ENCODE peak calls at places on chromosomes 4 and X, in seven cellular contexts. D, H, W, I, N, T and X are unnamed samples.
A peak's percentile ranks its signal among the peaks of the same experiment; 100 is the strongest.

GRCh38 chrX:128460835-128461234 is 408.6 kb upstream of the ACTRT1 start:
- DNase-seq in D (peak; percentile 37), H (no peak), W (peak; percentile 17), I (no peak), N (no peak), T (no peak), X (no peak)

GRCh38 chrX:53447441-53447840 is 13.3 kb upstream of the HSD17B10 start:
- DNase-seq in D (no peak), H (no peak), W (no peak), I (no peak), N (no peak), T (no peak), X (no peak)

GRCh38 chrX:22559506-22559905 is 286.8 kb downstream of the CBLL2 start:
- DNase-seq in D (no peak), H (no peak), W (no peak), I (no peak), N (no peak), T (peak; percentile 4), X (no peak)

GRCh38 chrX:17525762-17526555 is 151.0 kb downstream of the NHS start:
- DNase-seq in D (no peak), H (no peak), W (no peak), I (no peak), N (no peak), T (peak; percentile 67), X (no peak)

GRCh38 chr4:176193898-176194297 is 1.5 kb downstream of the SPATA4 start:
- DNase-seq in D (no peak), H (no peak), W (no peak), I (no peak), N (no peak), T (peak; percentile 93), X (no peak)

GRCh38 chr4:7557447-7557846 is 122.7 kb upstream of the PSAPL1 start:
- DNase-seq in D (no peak), H (no peak), W (no peak), I (no peak), N (no peak), T (peak; percentile 47), X (no peak)

GRCh38 chr4:100836929-100837328 is 319.1 kb upstream of the EMCN start:
- DNase-seq in D (no peak), H (no peak), W (no peak), I (no peak), N (no peak), T (no peak), X (no peak)

GRCh38 chrX:134603806-134604700 is 54.2 kb downstream of the PLAC1 start:
- DNase-seq in D (no peak), H (no peak), W (no peak), I (no peak), N (no peak), T (peak; percentile 92), X (no peak)

GRCh38 chr4:113232194-113232593 is 182.7 kb downstream of the ANK2 start:
- DNase-seq in D (no peak), H (no peak), W (no peak), I (no peak), N (no peak), T (peak; percentile 43), X (no peak)

GRCh38 chr4:38046735-38047487 is 86.7 kb downstream of the PTTG2 start:
- DNase-seq in D (peak; percentile 63), H (no peak), W (no peak), I (no peak), N (no peak), T (peak; percentile 68), X (no peak)

GRCh38 chr4:148831945-148832344 is 389.7 kb upstream of the NR3C2 start:
- DNase-seq in D (no peak), H (peak; percentile 1), W (no peak), I (no peak), N (no peak), T (peak; percentile 81), X (no peak)

GRCh38 chrX:103461156-103461555 is 58.1 kb downstream of the RAB40A start:
- DNase-seq in D (no peak), H (no peak), W (no peak), I (no peak), N (no peak), T (peak; percentile 56), X (no peak)

GRCh38 chrX:40971736-40972135 is 113.5 kb upstream of the USP9X start:
- DNase-seq in D (no peak), H (no peak), W (no peak), I (no peak), N (no peak), T (no peak), X (no peak)

GRCh38 chr4:25993564-25994185 is 79.7 kb downstream of the SMIM20 start:
- DNase-seq in D (no peak), H (no peak), W (peak; percentile 31), I (no peak), N (no peak), T (peak; percentile 34), X (no peak)

GRCh38 chr4:88075336-88075735 is 67.9 kb downstream of the PKD2 start:
- DNase-seq in D (no peak), H (no peak), W (no peak), I (no peak), N (no peak), T (no peak), X (no peak)

GRCh38 chrX:133249659-133250058 is 31.5 kb upstream of the TFDP3 start:
- DNase-seq in D (peak; percentile 5), H (no peak), W (no peak), I (no peak), N (peak; percentile 11), T (no peak), X (no peak)

GRCh38 chr4:136032391-136032790 is 1499.9 kb downstream of the PCDH18 start:
- DNase-seq in D (no peak), H (peak; percentile 3), W (no peak), I (no peak), N (no peak), T (no peak), X (no peak)

GRCh38 chrX:2351321-2351720 is 149.5 kb downstream of the DHRSX start:
- DNase-seq in D (no peak), H (no peak), W (no peak), I (no peak), N (no peak), T (peak; percentile 96), X (no peak)

GRCh38 chr4:54961357-54961975 is 163.9 kb downstream of the KDR start:
- DNase-seq in D (peak; percentile 98), H (peak; percentile 64), W (peak; percentile 34), I (no peak), N (peak; percentile 64), T (peak; percentile 74), X (no peak)

GRCh38 chr4:140935259-140935658 is 179.1 kb upstream of the TBC1D9 start:
- DNase-seq in D (no peak), H (peak; percentile 64), W (no peak), I (no peak), N (peak; percentile 21), T (peak; percentile 24), X (no peak)

GRCh38 chrX:129779747-129780146 is at the start of gene SASH3:
- DNase-seq in D (peak; percentile 53), H (no peak), W (no peak), I (peak; percentile 79), N (peak; percentile 28), T (no peak), X (peak; percentile 82)

GRCh38 chrX:130896026-130896425 is 7.0 kb downstream of the ENOX2 start:
- DNase-seq in D (no peak), H (no peak), W (no peak), I (no peak), N (peak; percentile 63), T (no peak), X (no peak)

GRCh38 chr4:84503495-84504437 is 4.7 kb upstream of the NKX6-1 start:
- DNase-seq in D (peak; percentile 90), H (peak; percentile 57), W (peak; percentile 70), I (no peak), N (peak; percentile 86), T (peak; percentile 81), X (no peak)

GRCh38 chr4:72319596-72319995 is 249.4 kb downstream of the ADAMTS3 start:
- DNase-seq in D (peak; percentile 99), H (no peak), W (no peak), I (no peak), N (peak; percentile 23), T (peak; percentile 86), X (no peak)

GRCh38 chr4:3221996-3222395 is 27.0 kb upstream of the MSANTD1 start:
- DNase-seq in D (no peak), H (no peak), W (no peak), I (peak; percentile 10), N (no peak), T (no peak), X (peak; percentile 25)

GRCh38 chr4:53804719-53805118 is 213.4 kb upstream of the LNX1 start:
- DNase-seq in D (peak; percentile 95), H (peak; percentile 63), W (peak; percentile 39), I (peak; percentile 46), N (peak; percentile 21), T (peak; percentile 43), X (peak; percentile 65)

GRCh38 chr4:30756553-30756952 is 36.4 kb downstream of the PCDH7 start:
- DNase-seq in D (no peak), H (no peak), W (no peak), I (no peak), N (no peak), T (no peak), X (no peak)

GRCh38 chrX:49075347-49075746 is 1.5 kb upstream of the PRAF2 start:
- DNase-seq in D (no peak), H (no peak), W (no peak), I (no peak), N (no peak), T (no peak), X (no peak)

GRCh38 chrX:44872319-44872816 is 620 bp upstream of the KDM6A start:
- DNase-seq in D (peak; percentile 20), H (peak; percentile 37), W (no peak), I (peak; percentile 61), N (no peak), T (peak; percentile 47), X (no peak)

GRCh38 chr4:118340109-118340508 is 12.7 kb downstream of the PRSS12 start:
- DNase-seq in D (no peak), H (peak; percentile 37), W (no peak), I (no peak), N (no peak), T (no peak), X (no peak)